ENCODE peak calls at places on chromosome 11, in four cellular contexts. V, K, E and J are unnamed samples.
A peak's percentile ranks its signal among the peaks of the same experiment; 100 is the strongest.

GRCh38 chr11:65315204-65315865 is 669 bp downstream of the CDC42EP2 start:
- DNase-seq in E (peak; percentile 81), V (peak; percentile 68), K (peak; percentile 89), J (peak; percentile 98)

GRCh38 chr11:27863637-27864036 is 163.4 kb upstream of the BDNF start:
- DNase-seq in E (no peak), K (no peak), V (no peak), J (no peak)

GRCh38 chr11:71096751-71097388 is 155.5 kb downstream of the SHANK2 start:
- DNase-seq in K (no peak), E (no peak), V (no peak), J (no peak)

GRCh38 chr11:97548280-97548679 is 1158.5 kb downstream of the JRKL start:
- DNase-seq in K (no peak), E (no peak), V (no peak), J (no peak)

GRCh38 chr11:118224512-118225180 is at the start of gene JAML:
- DNase-seq in V (no peak), E (no peak), K (no peak), J (no peak)

GRCh38 chr11:83007909-83008580 is 63.7 kb downstream of the RAB30 start:
- DNase-seq in V (peak; percentile 88), E (peak; percentile 75), K (peak; percentile 74), J (peak; percentile 46)

GRCh38 chr11:35138606-35138948 is 394 bp upstream of the CD44 start:
- DNase-seq in E (no peak), K (no peak), V (no peak), J (no peak)

GRCh38 chr11:35218956-35219355 is 80.0 kb downstream of the CD44 start:
- DNase-seq in K (no peak), E (no peak), V (no peak), J (no peak)

GRCh38 chr11:35334385-35335090 is 84.8 kb downstream of the SLC1A2 start:
- DNase-seq in E (no peak), K (no peak), V (no peak), J (no peak)

GRCh38 chr11:95078526-95078925 is 11.1 kb upstream of the ENDOD1 start:
- DNase-seq in E (no peak), K (no peak), V (no peak), J (no peak)

GRCh38 chr11:64385953-64386704 is 27.2 kb downstream of the RPS6KA4 start:
- DNase-seq in K (no peak), V (peak; percentile 33), E (no peak), J (no peak)

GRCh38 chr11:94730153-94730552 is 38.0 kb upstream of the AMOTL1 start:
- DNase-seq in K (no peak), E (no peak), V (no peak), J (no peak)

GRCh38 chr11:133118563-133119303 is 413.6 kb downstream of the OPCML start:
- DNase-seq in K (no peak), E (peak; percentile 65), V (no peak), J (no peak)

GRCh38 chr11:130178992-130179391 is 19.4 kb downstream of the ST14 start:
- DNase-seq in K (no peak), V (no peak), E (no peak), J (no peak)

GRCh38 chr11:706439-706956 is 467 bp downstream of the EPS8L2 start:
- DNase-seq in V (no peak), E (no peak), K (no peak), J (no peak)

GRCh38 chr11:123316003-123316402 is 114.1 kb upstream of the GRAMD1B start:
- DNase-seq in K (no peak), E (no peak), V (no peak), J (no peak)

GRCh38 chr11:75668508-75669297 is at the start of gene MAP6:
- DNase-seq in K (peak; percentile 64), E (peak; percentile 29), V (no peak), J (peak; percentile 24)

GRCh38 chr11:126716456-126717083 is 284.0 kb downstream of the KIRREL3 start:
- DNase-seq in V (peak; percentile 3), E (no peak), K (peak; percentile 68), J (peak; percentile 76)

GRCh38 chr11:118623291-118623655 is 15.9 kb downstream of the PHLDB1 start:
- DNase-seq in K (peak; percentile 88), V (peak; percentile 46), E (peak; percentile 65), J (no peak)

GRCh38 chr11:16194566-16194965 is 161.8 kb downstream of the SOX6 start:
- DNase-seq in V (no peak), E (peak; percentile 39), K (no peak), J (no peak)

GRCh38 chr11:10288316-10288715 is 5.7 kb downstream of the SBF2 start:
- DNase-seq in V (no peak), K (no peak), E (no peak), J (no peak)

GRCh38 chr11:100799445-100799844 is 112.4 kb downstream of the ARHGAP42 start:
- DNase-seq in K (no peak), E (no peak), V (no peak), J (no peak)

GRCh38 chr11:5349550-5349949 is 1.8 kb upstream of the OR51B6 start:
- DNase-seq in V (no peak), K (no peak), E (no peak), J (no peak)
- TF ChIP-seq CTCF in V (no peak), K (no peak), E (no peak), J (no peak)

GRCh38 chr11:8318536-8318935 is 54.9 kb upstream of the LMO1 start:
- DNase-seq in V (no peak), K (peak; percentile 25), E (no peak), J (peak; percentile 38)
- TF ChIP-seq CTCF in V (peak; percentile 55), K (peak; percentile 46), E (no peak), J (no peak)

GRCh38 chr11:66336234-66337102 is at the start of gene RIN1:
- DNase-seq in V (peak; percentile 89), K (peak; percentile 58), E (peak; percentile 75), J (peak; percentile 60)
- TF ChIP-seq CTCF in V (peak; percentile 95), K (peak; percentile 69), E (peak; percentile 34), J (no peak)

DNA sequence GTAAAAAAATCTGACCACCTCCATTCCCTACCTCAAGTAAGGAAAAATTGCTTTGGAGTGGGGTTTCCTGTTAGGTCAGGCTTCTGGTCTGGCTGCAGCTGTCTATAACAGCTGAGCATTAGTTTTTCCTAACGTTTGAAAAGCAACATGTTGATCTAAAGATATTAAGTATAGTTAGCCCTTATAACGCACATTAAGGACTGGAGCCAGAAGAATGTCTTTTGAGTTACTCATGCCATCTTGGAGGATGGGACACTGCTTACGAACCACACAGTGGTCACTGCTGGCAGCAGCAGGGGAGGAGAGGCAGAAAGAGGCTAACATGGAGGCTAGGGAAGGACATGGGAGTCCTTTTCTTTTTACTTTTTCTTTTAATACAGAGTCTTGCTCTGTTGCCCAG is 44.1 kb upstream of the GDPD4 start:
- DNase-seq in K (no peak), V (no peak), E (no peak), J (no peak)
- TF ChIP-seq CTCF in K (no peak), V (no peak), E (no peak), J (no peak)

GRCh38 chr11:12091957-12092558 is 18.3 kb upstream of the MICAL2 start:
- DNase-seq in E (no peak), V (peak; percentile 44), K (no peak), J (no peak)
- TF ChIP-seq CTCF in E (no peak), V (no peak), K (no peak), J (no peak)

DNA sequence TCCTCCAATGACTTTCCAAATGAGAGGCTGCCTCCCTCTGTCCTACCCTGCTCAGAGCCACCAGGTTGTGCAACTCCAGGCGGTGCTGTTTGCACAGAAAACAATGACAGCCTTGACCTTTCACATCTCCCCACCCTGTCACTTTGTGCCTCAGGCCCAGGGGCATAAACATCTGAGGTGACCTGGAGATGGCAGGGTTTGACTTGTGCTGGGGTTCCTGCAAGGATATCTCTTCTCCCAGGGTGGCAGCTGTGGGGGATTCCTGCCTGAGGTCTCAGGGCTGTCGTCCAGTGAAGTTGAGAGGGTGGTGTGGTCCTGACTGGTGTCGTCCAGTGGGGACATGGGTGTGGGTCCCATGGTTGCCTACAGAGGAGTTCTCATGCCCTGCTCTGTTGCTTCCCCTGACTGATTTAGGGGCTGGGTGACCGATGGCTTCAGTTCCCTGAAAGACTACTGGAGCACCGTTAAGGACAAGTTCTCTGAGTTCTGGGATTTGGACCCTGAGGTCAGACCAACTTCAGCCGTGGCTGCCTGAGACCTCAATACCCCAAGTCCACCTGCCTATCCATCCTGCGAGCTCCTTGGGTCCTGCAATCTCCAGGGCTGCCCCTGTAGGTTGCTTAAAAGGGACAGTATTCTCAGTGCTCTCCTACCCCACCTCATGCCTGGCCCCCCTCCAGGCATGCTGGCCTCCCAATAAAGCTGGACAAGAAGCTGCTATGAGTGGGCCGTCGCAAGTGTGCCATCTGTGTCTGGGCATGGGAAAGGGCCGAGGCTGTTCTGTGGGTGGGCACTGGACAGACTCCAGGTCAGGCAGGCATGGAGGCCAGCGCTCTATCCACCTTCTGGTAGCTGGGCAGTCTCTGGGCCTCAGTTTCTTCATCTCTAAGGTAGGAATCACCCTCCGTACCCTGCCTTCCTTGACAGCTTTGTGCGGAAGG is 2.9 kb downstream of the APOC3 start:
- DNase-seq in E (no peak), K (no peak), V (peak; percentile 93), J (no peak)
- TF ChIP-seq CTCF in E (no peak), K (no peak), V (peak; percentile 81), J (no peak)

GRCh38 chr11:59574932-59575904 is 40.4 kb downstream of the OSBP start:
- DNase-seq in K (no peak), V (no peak), E (no peak), J (no peak)
- TF ChIP-seq CTCF in K (no peak), V (no peak), E (no peak), J (no peak)

GRCh38 chr11:3123316-3123715 is 41.8 kb downstream of the OSBPL5 start:
- DNase-seq in K (peak; percentile 71), E (peak; percentile 88), V (no peak), J (no peak)
- TF ChIP-seq CTCF in K (no peak), E (no peak), V (no peak), J (no peak)

DNA sequence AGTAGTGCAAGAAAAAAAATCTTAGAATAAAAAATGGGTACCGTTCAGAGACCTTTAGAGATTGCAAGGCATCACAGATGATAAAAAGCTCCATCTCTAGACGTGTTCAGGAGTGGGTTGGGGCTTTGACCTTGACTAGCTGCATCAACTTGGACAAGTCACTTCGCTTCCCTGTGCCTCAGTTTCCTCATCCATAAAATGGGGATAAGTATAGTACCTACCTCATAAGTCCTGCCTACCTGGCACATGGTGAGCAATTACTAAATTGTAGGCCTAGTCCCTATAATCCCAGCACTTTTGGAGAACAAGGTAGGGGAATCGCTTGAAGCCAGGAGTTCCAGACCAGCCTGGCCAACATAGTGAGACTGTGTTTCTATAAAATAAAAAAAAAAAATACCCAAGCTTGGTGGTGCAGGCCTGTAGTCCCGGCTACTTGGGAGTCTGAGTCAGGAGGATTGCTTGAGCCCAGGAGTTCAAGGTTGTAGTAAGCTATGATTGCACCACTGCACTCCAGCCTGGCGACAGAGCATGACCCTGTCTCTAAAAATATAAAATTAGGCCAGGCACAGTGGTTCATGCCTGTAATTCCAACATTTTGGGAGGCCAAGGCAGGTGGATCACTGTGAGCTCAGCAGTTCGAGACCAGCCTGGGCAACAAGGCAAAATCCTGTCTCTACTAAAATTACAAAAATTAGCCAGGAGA is 6.0 kb upstream of the F2 start:
- DNase-seq in K (no peak), V (no peak), E (no peak), J (no peak)
- TF ChIP-seq CTCF in K (no peak), V (no peak), E (no peak), J (no peak)